ENCODE peak calls at places on chromosomes 16 and 17, in nine cellular contexts. X is sigmoid colon, E is prostate gland, D is endothelial cell of umbilical vein, I is stomach, N is suprapubic skin, M is SK-N-SH, Z is esophagus muscularis mucosa, L is breast epithelium. P is an unnamed sample.
A peak's percentile ranks its signal among the peaks of the same experiment; 100 is the strongest.

GRCh38 chr16:50814541-50814940 is 72.7 kb downstream of the CYLD start:
- DNase-seq in D (no peak), I (no peak), X (no peak), L (no peak), N (no peak), Z (peak; percentile 50), E (no peak), M (no peak), P (no peak)

GRCh38 chr16:24635900-24636610 is 93.4 kb upstream of the TNRC6A start:
- DNase-seq in M (peak; percentile 83), N (peak; percentile 95), I (peak; percentile 66), L (peak; percentile 78), Z (no peak), D (peak; percentile 77), E (peak; percentile 67), X (peak; percentile 91), P (peak; percentile 66)

GRCh38 chr17:21300601-21301571 is 16.4 kb downstream of the MAP2K3 start:
- DNase-seq in I (no peak), E (no peak), M (no peak), X (peak; percentile 63), N (no peak), L (no peak), D (no peak), Z (no peak), P (no peak)

GRCh38 chr16:30609002-30609927 is 924 bp downstream of the ZNF689 start:
- DNase-seq in E (peak; percentile 35), I (peak; percentile 54), N (no peak), D (peak; percentile 48), X (peak; percentile 79), L (no peak), M (peak; percentile 84), Z (no peak), P (peak; percentile 58)

GRCh38 chr16:14097182-14097951 is 26.2 kb downstream of the MRTFB start:
- DNase-seq in N (no peak), L (no peak), Z (no peak), X (no peak), D (no peak), I (peak; percentile 63), M (no peak), E (peak; percentile 80), P (peak; percentile 25)

GRCh38 chr17:65236321-65236720 is 99.2 kb downstream of the RGS9 start:
- DNase-seq in D (no peak), N (no peak), M (no peak), Z (no peak), L (no peak), X (no peak), E (no peak), I (no peak), P (no peak)

GRCh38 chr16:11076259-11077018 is 132.1 kb downstream of the CLEC16A start:
- DNase-seq in E (no peak), N (no peak), M (no peak), Z (no peak), X (peak; percentile 60), D (no peak), L (no peak), I (no peak), P (no peak)

GRCh38 chr16:27110524-27110896 is 43.8 kb downstream of the C16orf82 start:
- DNase-seq in X (no peak), L (peak; percentile 35), I (no peak), N (peak; percentile 69), Z (no peak), M (peak; percentile 30), E (no peak), D (no peak), P (no peak)

GRCh38 chr17:16593356-16594102 is 24.5 kb upstream of the ZNF287 start:
- DNase-seq in D (no peak), Z (no peak), M (no peak), X (no peak), I (no peak), L (no peak), E (no peak), N (no peak), P (no peak)

GRCh38 chr17:57946798-57947358 is 8.3 kb downstream of the CUEDC1 start:
- DNase-seq in M (no peak), E (peak; percentile 52), Z (no peak), X (peak; percentile 78), I (peak; percentile 63), L (no peak), N (no peak), D (peak; percentile 70), P (peak; percentile 67)

GRCh38 chr16:74296465-74297295 is at the start of gene PSMD7:
- DNase-seq in I (peak; percentile 93), X (peak; percentile 96), M (peak; percentile 92), N (peak; percentile 96), E (peak; percentile 85), L (peak; percentile 93), Z (peak; percentile 97), D (peak; percentile 93), P (peak; percentile 93)

GRCh38 chr17:32498362-32498761 is 11.6 kb downstream of the CDK5R1 start:
- DNase-seq in E (no peak), N (no peak), X (peak; percentile 55), Z (no peak), I (no peak), D (no peak), M (no peak), L (no peak), P (no peak)

GRCh38 chr17:73227379-73227778 is 34.3 kb downstream of the CPSF4L start:
- DNase-seq in I (no peak), M (no peak), E (no peak), X (no peak), Z (no peak), L (no peak), D (peak; percentile 26), N (no peak), P (no peak)

GRCh38 chr16:14668556-14669223 is 25.4 kb downstream of the PLA2G10 start:
- DNase-seq in I (no peak), X (no peak), E (no peak), Z (no peak), L (no peak), N (no peak), D (no peak), M (no peak), P (peak; percentile 32)

GRCh38 chr16:50478773-50479149 is 69.4 kb upstream of the NKD1 start:
- DNase-seq in I (peak; percentile 76), E (no peak), N (peak; percentile 38), M (no peak), Z (no peak), L (no peak), X (peak; percentile 30), D (no peak), P (peak; percentile 21)

GRCh38 chr16:85392756-85393673 is 220.1 kb upstream of the GSE1 start:
- DNase-seq in L (no peak), X (peak; percentile 63), Z (no peak), N (peak; percentile 66), E (no peak), D (no peak), I (no peak), M (no peak), P (no peak)

GRCh38 chr16:50485232-50485631 is 63.0 kb upstream of the NKD1 start:
- DNase-seq in X (peak; percentile 0), E (no peak), D (no peak), M (no peak), Z (no peak), N (peak; percentile 7), L (no peak), I (no peak), P (no peak)

DNA sequence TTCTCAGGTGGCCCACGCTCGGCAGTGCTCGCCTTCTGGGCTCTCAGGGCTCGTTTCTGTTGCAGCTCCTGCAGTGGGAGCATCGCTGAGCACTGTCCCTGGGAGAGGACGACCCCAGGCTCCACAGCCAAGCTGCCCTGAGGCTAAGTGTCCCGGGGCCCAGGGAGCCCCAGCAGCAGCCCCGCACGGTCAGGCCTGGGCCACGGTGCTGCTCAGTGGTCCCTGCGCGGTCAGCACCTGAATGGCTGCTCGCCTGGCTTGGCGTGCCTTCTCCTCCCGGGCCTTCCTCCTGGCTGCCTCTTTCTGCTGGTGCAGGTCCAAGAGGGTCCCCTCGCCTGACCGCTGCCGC is 23.3 kb downstream of the CEP131 start:
- DNase-seq in M (no peak), L (no peak), Z (no peak), E (no peak), D (no peak), I (no peak), N (no peak), X (no peak), P (no peak)
- TF ChIP-seq POLR2AphosphoS5 in M (no peak), L (no peak), Z (no peak), E (no peak), D (no peak), I (no peak), N (no peak), X (no peak), P (no peak)

GRCh38 chr16:31636433-31636832 is 108.7 kb downstream of the AHSP start:
- DNase-seq in L (no peak), N (no peak), M (no peak), D (no peak), E (no peak), I (no peak), X (no peak), Z (no peak), P (no peak)

DNA sequence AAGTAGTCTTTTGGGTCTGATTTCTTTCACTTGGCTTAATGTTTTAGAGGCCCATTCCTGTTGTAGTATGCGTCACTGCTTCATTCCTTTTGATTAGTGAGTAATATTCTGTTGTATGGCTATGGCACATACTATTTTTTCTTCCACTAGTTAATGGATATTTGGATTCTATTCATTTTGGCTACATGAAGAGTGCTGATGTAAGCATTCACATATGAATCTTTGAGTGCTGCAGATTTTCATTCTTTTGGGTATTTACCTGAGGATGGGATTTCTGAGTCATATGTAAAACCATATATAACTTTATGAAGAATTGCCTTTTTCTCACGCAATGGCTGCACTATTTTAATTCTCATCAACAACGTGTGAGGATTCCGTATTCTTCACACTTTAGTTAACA is 113.6 kb downstream of the AHSP start:
- DNase-seq in L (no peak), D (no peak), N (no peak), M (no peak), I (no peak), X (no peak), E (no peak), Z (no peak), P (no peak)
- H3K9me3 ChIP-seq in L (no peaks in the 10 kb centered on the region), D (no peaks in the 10 kb centered on the region), N (no peaks in the 10 kb centered on the region), M (no peaks in the 10 kb centered on the region), I (no peaks in the 10 kb centered on the region), X (no peaks in the 10 kb centered on the region), E (no peaks in the 10 kb centered on the region), Z (no peaks in the 10 kb centered on the region), P (no peaks in the 10 kb centered on the region)

DNA sequence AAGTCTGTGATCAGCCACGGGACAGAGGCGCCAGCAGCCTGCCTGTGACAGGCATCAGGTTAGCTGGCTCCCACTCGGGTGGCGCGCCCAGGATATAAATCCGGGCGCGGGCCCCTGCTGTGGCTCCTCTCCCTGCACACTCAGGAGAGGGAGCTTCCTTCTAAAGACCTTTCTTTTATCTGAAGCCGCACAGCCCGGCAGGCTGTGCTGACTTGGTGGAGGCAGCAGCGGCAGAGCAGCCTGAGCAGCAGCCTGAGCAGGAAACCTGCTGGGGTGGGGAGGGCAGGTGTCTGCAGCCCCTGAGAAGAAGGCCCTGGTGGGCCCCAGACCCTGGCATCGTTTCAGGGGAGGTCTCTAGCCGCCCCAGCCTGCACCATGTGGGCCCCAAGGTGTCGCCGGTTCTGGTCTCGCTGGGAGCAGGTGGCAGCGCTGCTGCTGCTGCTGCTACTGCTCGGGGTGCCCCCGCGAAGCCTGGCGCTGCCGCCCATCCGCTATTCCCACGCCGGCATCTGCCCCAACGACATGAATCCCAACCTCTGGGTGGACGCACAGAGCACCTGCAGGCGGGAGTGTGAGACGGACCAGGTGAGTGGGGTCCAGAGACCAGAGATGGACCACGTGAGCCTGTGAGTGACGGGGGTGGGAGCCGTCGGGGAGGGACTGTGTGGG is at the start of gene WFIKKN2:
- DNase-seq in D (no peak), I (no peak), M (no peak), Z (no peak), X (peak; percentile 62), N (peak; percentile 69), L (no peak), E (no peak), P (peak; percentile 26)
- TF ChIP-seq POLR2AphosphoS5 in D (no peak), I (no peak), M (no peak), Z (no peak), X (no peak), N (no peak), L (no peak), E (no peak), P (no peak)

GRCh38 chr16:71449020-71449419 is 7.2 kb upstream of the TLE7 start:
- DNase-seq in X (no peak), I (no peak), E (no peak), Z (no peak), L (no peak), N (no peak), D (no peak), M (no peak), P (no peak)
- H3K9me3 ChIP-seq in X (peaks cover 66% of the 10 kb centered on the region), I (peaks cover 100% of the 10 kb centered on the region), E (peaks cover 13% of the 10 kb centered on the region), Z (peaks cover 82% of the 10 kb centered on the region), L (peaks cover 98% of the 10 kb centered on the region), N (peaks cover 72% of the 10 kb centered on the region), D (peaks cover 17% of the 10 kb centered on the region), M (peaks cover 42% of the 10 kb centered on the region), P (peaks cover 55% of the 10 kb centered on the region)